ENCODE peak calls at places on chromosomes 1 and 21, in four cellular contexts. O is heart right ventricle, M is GM12865, N is uterus. B is an unnamed sample.

GRCh38 chr1:161013104-161013590 is 7.8 kb downstream of the F11R start:
- DNase-seq in O (no peak), M (no peak), N (no peak), B (no peak)

GRCh38 chr1:235708390-235708962 is 58.9 kb upstream of the GNG4 start:
- DNase-seq in O (no peak), M (no peak), N (no peak), B (peak; percentile 38)

GRCh38 chr21:20790113-20790512 is 208.1 kb upstream of the NCAM2 start:
- DNase-seq in O (no peak), M (no peak), N (no peak), B (no peak)

GRCh38 chr21:41943468-41944250 is 10.2 kb downstream of the C2CD2 start:
- DNase-seq in O (no peak), M (no peak), N (no peak), B (no peak)

GRCh38 chr1:235933483-235934116 is 66.9 kb upstream of the LYST start:
- DNase-seq in O (no peak), M (no peak), N (no peak), B (no peak)

GRCh38 chr1:118949317-118949716 is 38.8 kb downstream of the TBX15 start:
- DNase-seq in O (no peak), M (no peak), N (no peak), B (no peak)

GRCh38 chr1:180246579-180246978 is 16.5 kb downstream of the LHX4 start:
- DNase-seq in O (no peak), M (no peak), N (no peak), B (no peak)

GRCh38 chr1:226405411-226405988 is 2.4 kb downstream of the PARP1 start:
- DNase-seq in O (no peak), M (peak; percentile 66), N (no peak), B (no peak)

GRCh38 chr1:234963180-234963903 is 165.3 kb downstream of the TOMM20 start:
- DNase-seq in O (peak; percentile 84), M (peak; percentile 98), N (no peak), B (no peak)

GRCh38 chr1:75131593-75132420 is 2.4 kb upstream of the LHX8 start:
- DNase-seq in O (no peak), M (no peak), N (no peak), B (no peak)
- H3K4me3 ChIP-seq in O (no peak overlapping the region), M (no peak overlapping the region), N (no peak overlapping the region), B (no peak overlapping the region)

DNA sequence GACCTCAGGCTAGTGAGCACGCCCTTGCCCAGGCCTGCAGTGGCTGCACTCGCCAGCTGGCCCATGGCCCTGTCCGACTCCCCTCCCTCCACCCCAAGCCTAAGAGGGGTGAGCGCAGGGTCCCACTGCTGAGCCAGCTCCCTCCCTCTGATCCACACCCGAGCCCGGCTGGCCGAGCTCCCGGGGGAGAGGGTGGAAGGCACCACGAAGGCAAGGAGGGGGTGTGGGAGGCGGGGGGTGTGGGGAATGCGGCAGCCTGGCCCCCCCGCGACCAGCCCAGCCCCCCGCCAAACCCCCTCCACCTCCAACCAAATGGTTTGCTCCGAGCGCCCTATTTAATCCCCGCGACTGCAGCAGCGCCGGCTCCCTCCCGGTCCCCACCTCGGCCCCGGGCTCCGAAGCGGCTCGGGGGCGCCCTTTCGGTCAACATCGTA is at the start of gene CADM3:
- DNase-seq in O (no peak), M (no peak), N (peak; percentile 12), B (no peak)
- H3K4me3 ChIP-seq in O (peak within 1 kb of the TSS; percentile 32), M (no peak within 1 kb of the TSS), N (no peak within 1 kb of the TSS), B (peak within 1 kb of the TSS; percentile 7)

GRCh38 chr1:205429742-205430464 is 8.0 kb upstream of the LEMD1 start:
- DNase-seq in O (no peak), M (no peak), N (no peak), B (no peak)
- H3K4me3 ChIP-seq in O (peak overlapping the region; percentile 54), M (no peak overlapping the region), N (peak overlapping the region; percentile 39), B (no peak overlapping the region)

DNA sequence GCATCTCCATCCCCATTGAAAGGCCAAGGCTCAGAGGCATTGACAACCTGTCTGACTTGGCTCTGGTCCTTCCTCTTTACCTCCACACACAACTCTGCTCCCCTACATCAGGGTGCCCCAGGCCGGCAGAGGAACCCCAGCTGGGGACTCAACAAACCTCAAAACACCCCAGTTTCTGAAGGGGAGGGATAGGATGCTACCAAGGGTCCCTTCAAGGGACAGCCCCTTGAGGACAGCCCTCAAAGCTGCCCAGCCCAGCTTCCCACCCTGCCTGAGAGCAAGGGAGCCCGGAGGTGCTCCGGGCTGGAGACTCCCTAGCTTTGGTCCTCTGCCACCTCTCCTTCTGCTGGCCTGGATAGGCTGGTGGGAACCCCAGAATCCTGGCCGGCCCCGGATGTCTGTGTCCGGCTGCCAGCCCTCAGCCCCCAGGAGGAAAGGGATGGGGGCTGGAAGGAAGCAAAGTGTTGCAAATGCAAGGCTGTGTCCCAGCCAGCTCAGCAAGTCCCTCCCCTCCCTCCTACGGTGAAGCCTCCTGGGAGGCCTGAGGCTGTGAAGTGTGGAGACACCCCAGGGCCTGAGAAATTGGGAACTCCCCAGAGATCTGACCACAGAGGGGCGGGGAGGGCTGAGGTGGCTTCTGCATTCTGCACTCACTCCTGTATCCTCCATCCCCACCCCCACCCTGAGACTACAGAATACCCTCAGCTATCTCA is 1.1 kb upstream of the MARCKSL1 start:
- DNase-seq in O (no peak), M (peak; percentile 88), N (peak; percentile 30), B (no peak)
- H3K4me3 ChIP-seq in O (peak overlapping the region; percentile 77), M (peak overlapping the region; percentile 26), N (no peak overlapping the region), B (no peak overlapping the region)

DNA sequence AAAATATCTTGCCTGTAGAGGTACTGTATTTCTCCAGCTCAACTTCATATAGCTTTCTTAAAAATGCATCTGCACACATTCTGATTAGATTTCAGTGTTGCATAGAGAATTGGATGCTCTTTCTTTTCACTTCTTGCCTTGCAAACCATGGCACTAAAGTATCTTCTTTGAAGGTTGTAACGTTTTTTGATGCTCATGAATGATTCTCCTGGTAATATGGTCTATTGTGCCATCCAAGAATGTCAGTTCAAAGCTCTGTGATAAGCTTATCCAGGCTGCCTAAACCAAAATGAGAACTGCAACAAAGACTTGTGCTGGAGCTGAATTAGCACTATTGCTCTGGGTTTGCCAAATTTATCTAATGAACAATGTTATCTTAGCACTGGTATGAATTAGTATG is 1.9 kb downstream of the SGIP1 start:
- DNase-seq in O (no peak), M (no peak), N (no peak), B (no peak)
- H3K4me3 ChIP-seq in O (peak overlapping the region; percentile 62), M (no peak overlapping the region), N (no peak overlapping the region), B (no peak overlapping the region)

GRCh38 chr1:25673456-25673855 is 56.9 kb downstream of the MAN1C1 start:
- DNase-seq in O (no peak), M (no peak), N (no peak), B (no peak)

GRCh38 chr1:25673962-25674928 is 57.7 kb downstream of the MAN1C1 start:
- DNase-seq in O (no peak), M (no peak), N (no peak), B (no peak)

GRCh38 chr1:25671929-25672328 is 55.3 kb downstream of the MAN1C1 start:
- DNase-seq in O (no peak), M (no peak), N (no peak), B (no peak)

GRCh38 chr1:25669781-25670567 is 53.4 kb downstream of the MAN1C1 start:
- DNase-seq in O (no peak), M (no peak), N (no peak), B (no peak)

DNA sequence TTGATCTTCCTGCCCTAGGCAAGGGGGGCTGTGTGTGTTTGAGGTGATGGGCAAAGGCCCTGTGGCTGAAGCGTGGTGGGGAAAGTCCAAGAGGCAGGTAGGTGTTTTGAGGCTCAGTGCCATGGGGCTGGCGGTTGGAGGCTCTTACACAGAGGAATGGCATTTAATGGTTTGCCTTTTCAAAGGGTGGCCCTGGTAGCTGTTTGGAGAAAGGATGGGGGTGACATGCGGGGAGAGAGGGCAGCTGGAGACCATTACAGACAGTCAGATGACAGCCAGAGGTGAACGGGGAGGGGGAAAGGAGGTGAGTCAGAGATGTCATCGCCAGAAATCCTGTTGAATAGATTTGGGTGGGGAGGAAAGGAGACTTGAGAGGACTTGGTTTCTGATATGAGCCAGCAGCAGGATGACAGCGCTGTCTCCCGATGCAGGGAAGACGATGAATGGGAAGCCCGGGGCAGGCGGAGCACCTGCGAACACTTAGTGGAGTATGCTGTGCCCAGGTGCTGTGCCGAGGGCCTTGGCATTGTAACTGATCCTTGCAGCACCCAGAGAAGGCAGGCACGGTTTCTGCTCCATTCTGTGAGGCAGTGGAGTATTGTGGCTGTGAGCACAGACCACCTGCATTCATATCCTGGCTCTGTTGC is 56.3 kb downstream of the MAN1C1 start:
- DNase-seq in O (no peak), M (no peak), N (no peak), B (no peak)
- H3K4me3 ChIP-seq in O (no peak overlapping the region), M (no peak overlapping the region), N (no peak overlapping the region), B (no peak overlapping the region)

GRCh38 chr1:169110265-169110664 is 3.8 kb downstream of the ATP1B1 start:
- DNase-seq in O (no peak), M (no peak), N (no peak), B (no peak)
- H3K4me3 ChIP-seq in O (peak overlapping the region; percentile 93), M (no peak overlapping the region), N (peak overlapping the region; percentile 58), B (no peak overlapping the region)

DNA sequence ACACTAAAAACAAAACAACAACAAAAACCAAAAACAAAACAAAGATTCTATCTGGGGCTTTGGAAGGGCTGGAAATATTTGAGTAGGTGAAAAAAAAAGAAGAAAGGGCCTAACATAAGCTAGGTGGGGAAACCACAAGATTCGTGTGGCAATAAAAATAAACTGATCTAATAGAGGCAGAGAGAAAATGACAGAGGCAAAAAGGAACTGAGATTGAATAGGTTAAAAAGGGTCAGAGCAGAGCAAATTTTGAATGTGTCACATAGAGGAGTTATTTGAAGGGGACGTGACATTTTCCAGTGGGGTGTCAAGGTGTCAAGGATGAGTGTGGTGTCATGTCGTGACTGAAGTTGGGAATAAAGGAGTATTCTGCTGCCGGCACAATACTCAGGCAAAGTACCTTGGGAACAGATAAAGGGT is 65.2 kb upstream of the RALGPS2 start:
- DNase-seq in O (no peak), M (peak; percentile 75), N (no peak), B (no peak)
- H3K4me3 ChIP-seq in O (no peak overlapping the region), M (peak overlapping the region; percentile 11), N (no peak overlapping the region), B (no peak overlapping the region)

B was measured in RWPE2.